ENCODE peak calls at places on chromosomes 13 and 19, in nine cellular contexts. One of them, this sample, is unnamed.
A peak's percentile ranks its signal among the peaks of the same experiment; 100 is the strongest.

GRCh38 chr19:40231057-40231456 is 4.6 kb upstream of the CCNP start:
- DNase-seq in astrocyte of the spinal cord: no peak
- DNase-seq in NCI-H2081: no peak
- DNase-seq in PC-9: no peak
- DNase-seq in stimulated activated CD8-positive, alpha-beta memory T cell treated with anti-CD3 and anti-CD28 coated beads, Interleukin-15, amount 100 ng/mL, for 4 hours: no peak
- DNase-seq in nephron progenitor cell: no peak
- DNase-seq in GM06990: no peak
- DNase-seq in omental fat pad: no peak
- DNase-seq in mucosa of descending colon: no peak
- DNase-seq in this sample: no peak

GRCh38 chr19:38596057-38596981 is 21.4 kb downstream of the MAP4K1 start:
- DNase-seq in astrocyte of the spinal cord: peak; percentile 3
- DNase-seq in NCI-H2081: peak; percentile 57
- DNase-seq in PC-9: peak; percentile 68
- DNase-seq in stimulated activated CD8-positive, alpha-beta memory T cell treated with anti-CD3 and anti-CD28 coated beads, Interleukin-15, amount 100 ng/mL, for 4 hours: no peak
- DNase-seq in nephron progenitor cell: peak; percentile 95
- DNase-seq in GM06990: no peak
- DNase-seq in omental fat pad: no peak
- DNase-seq in mucosa of descending colon: peak; percentile 73
- DNase-seq in this sample: peak; percentile 29

GRCh38 chr13:24473646-24474045 is 38.9 kb downstream of the PARP4 start:
- DNase-seq in astrocyte of the spinal cord: no peak
- DNase-seq in NCI-H2081: no peak
- DNase-seq in PC-9: no peak
- DNase-seq in stimulated activated CD8-positive, alpha-beta memory T cell treated with anti-CD3 and anti-CD28 coated beads, Interleukin-15, amount 100 ng/mL, for 4 hours: no peak
- DNase-seq in nephron progenitor cell: no peak
- DNase-seq in GM06990: no peak
- DNase-seq in omental fat pad: no peak
- DNase-seq in mucosa of descending colon: no peak
- DNase-seq in this sample: no peak

GRCh38 chr19:51064534-51065220 is at the start of gene KLK13:
- DNase-seq in astrocyte of the spinal cord: no peak
- DNase-seq in NCI-H2081: no peak
- DNase-seq in PC-9: no peak
- DNase-seq in stimulated activated CD8-positive, alpha-beta memory T cell treated with anti-CD3 and anti-CD28 coated beads, Interleukin-15, amount 100 ng/mL, for 4 hours: no peak
- DNase-seq in nephron progenitor cell: peak; percentile 49
- DNase-seq in GM06990: no peak
- DNase-seq in omental fat pad: peak; percentile 28
- DNase-seq in mucosa of descending colon: peak; percentile 3
- DNase-seq in this sample: no peak

GRCh38 chr13:101035119-101035620 is 360.6 kb upstream of the TMTC4 start:
- DNase-seq in astrocyte of the spinal cord: no peak
- DNase-seq in NCI-H2081: no peak
- DNase-seq in PC-9: no peak
- DNase-seq in stimulated activated CD8-positive, alpha-beta memory T cell treated with anti-CD3 and anti-CD28 coated beads, Interleukin-15, amount 100 ng/mL, for 4 hours: no peak
- DNase-seq in nephron progenitor cell: no peak
- DNase-seq in GM06990: no peak
- DNase-seq in omental fat pad: no peak
- DNase-seq in mucosa of descending colon: no peak
- DNase-seq in this sample: no peak

GRCh38 chr13:44004881-44005280 is 125.2 kb downstream of the LACC1 start:
- DNase-seq in astrocyte of the spinal cord: peak; percentile 84
- DNase-seq in NCI-H2081: no peak
- DNase-seq in PC-9: no peak
- DNase-seq in stimulated activated CD8-positive, alpha-beta memory T cell treated with anti-CD3 and anti-CD28 coated beads, Interleukin-15, amount 100 ng/mL, for 4 hours: no peak
- DNase-seq in nephron progenitor cell: no peak
- DNase-seq in GM06990: no peak
- DNase-seq in omental fat pad: no peak
- DNase-seq in mucosa of descending colon: no peak
- DNase-seq in this sample: no peak

GRCh38 chr19:30228113-30228725 is 144.0 kb upstream of the ZNF536 start:
- DNase-seq in astrocyte of the spinal cord: no peak
- DNase-seq in NCI-H2081: no peak
- DNase-seq in PC-9: no peak
- DNase-seq in stimulated activated CD8-positive, alpha-beta memory T cell treated with anti-CD3 and anti-CD28 coated beads, Interleukin-15, amount 100 ng/mL, for 4 hours: no peak
- DNase-seq in nephron progenitor cell: peak; percentile 72
- DNase-seq in GM06990: no peak
- DNase-seq in omental fat pad: no peak
- DNase-seq in mucosa of descending colon: peak; percentile 8
- DNase-seq in this sample: no peak

GRCh38 chr13:95480131-95480545 is 72.4 kb upstream of the CLDN10 start:
- DNase-seq in astrocyte of the spinal cord: no peak
- DNase-seq in NCI-H2081: no peak
- DNase-seq in PC-9: no peak
- DNase-seq in stimulated activated CD8-positive, alpha-beta memory T cell treated with anti-CD3 and anti-CD28 coated beads, Interleukin-15, amount 100 ng/mL, for 4 hours: no peak
- DNase-seq in nephron progenitor cell: no peak
- DNase-seq in GM06990: no peak
- DNase-seq in omental fat pad: no peak
- DNase-seq in mucosa of descending colon: no peak
- DNase-seq in this sample: no peak

GRCh38 chr13:76884167-76884566 is 2.0 kb downstream of the KCTD12 start:
- DNase-seq in astrocyte of the spinal cord: peak; percentile 30
- DNase-seq in NCI-H2081: peak; percentile 2
- DNase-seq in PC-9: no peak
- DNase-seq in stimulated activated CD8-positive, alpha-beta memory T cell treated with anti-CD3 and anti-CD28 coated beads, Interleukin-15, amount 100 ng/mL, for 4 hours: no peak
- DNase-seq in nephron progenitor cell: peak; percentile 17
- DNase-seq in GM06990: peak; percentile 32
- DNase-seq in omental fat pad: no peak
- DNase-seq in mucosa of descending colon: peak; percentile 67
- DNase-seq in this sample: no peak

GRCh38 chr19:4337906-4338440 is 654 bp downstream of the STAP2 start:
- DNase-seq in astrocyte of the spinal cord: peak; percentile 24
- DNase-seq in NCI-H2081: no peak
- DNase-seq in PC-9: no peak
- DNase-seq in stimulated activated CD8-positive, alpha-beta memory T cell treated with anti-CD3 and anti-CD28 coated beads, Interleukin-15, amount 100 ng/mL, for 4 hours: no peak
- DNase-seq in nephron progenitor cell: no peak
- DNase-seq in GM06990: no peak
- DNase-seq in omental fat pad: no peak
- DNase-seq in mucosa of descending colon: peak; percentile 53
- DNase-seq in this sample: no peak

GRCh38 chr19:55406869-55407624 is 541 bp downstream of the UBE2S start:
- DNase-seq in astrocyte of the spinal cord: peak; percentile 25
- DNase-seq in NCI-H2081: no peak
- DNase-seq in PC-9: no peak
- DNase-seq in stimulated activated CD8-positive, alpha-beta memory T cell treated with anti-CD3 and anti-CD28 coated beads, Interleukin-15, amount 100 ng/mL, for 4 hours: no peak
- DNase-seq in nephron progenitor cell: no peak
- DNase-seq in GM06990: no peak
- DNase-seq in omental fat pad: no peak
- DNase-seq in mucosa of descending colon: peak; percentile 36
- DNase-seq in this sample: peak; percentile 36

GRCh38 chr13:30998548-30999140 is 66.2 kb downstream of the TEX26 start:
- DNase-seq in astrocyte of the spinal cord: peak; percentile 82
- DNase-seq in NCI-H2081: no peak
- DNase-seq in PC-9: no peak
- DNase-seq in stimulated activated CD8-positive, alpha-beta memory T cell treated with anti-CD3 and anti-CD28 coated beads, Interleukin-15, amount 100 ng/mL, for 4 hours: no peak
- DNase-seq in nephron progenitor cell: no peak
- DNase-seq in GM06990: no peak
- DNase-seq in omental fat pad: no peak
- DNase-seq in mucosa of descending colon: no peak
- DNase-seq in this sample: no peak

GRCh38 chr19:35454663-35455062 is 6.6 kb downstream of the FFAR2 start:
- DNase-seq in astrocyte of the spinal cord: no peak
- DNase-seq in NCI-H2081: no peak
- DNase-seq in PC-9: no peak
- DNase-seq in stimulated activated CD8-positive, alpha-beta memory T cell treated with anti-CD3 and anti-CD28 coated beads, Interleukin-15, amount 100 ng/mL, for 4 hours: no peak
- DNase-seq in nephron progenitor cell: no peak
- DNase-seq in GM06990: no peak
- DNase-seq in omental fat pad: no peak
- DNase-seq in mucosa of descending colon: no peak
- DNase-seq in this sample: no peak

GRCh38 chr19:45423589-45424190 is at the start of gene ERCC1:
- DNase-seq in astrocyte of the spinal cord: peak; percentile 95
- DNase-seq in NCI-H2081: peak; percentile 97
- DNase-seq in PC-9: peak; percentile 97
- DNase-seq in stimulated activated CD8-positive, alpha-beta memory T cell treated with anti-CD3 and anti-CD28 coated beads, Interleukin-15, amount 100 ng/mL, for 4 hours: peak; percentile 38
- DNase-seq in nephron progenitor cell: peak; percentile 99
- DNase-seq in GM06990: peak; percentile 95
- DNase-seq in omental fat pad: peak; percentile 96
- DNase-seq in mucosa of descending colon: peak; percentile 99
- DNase-seq in this sample: peak; percentile 92

GRCh38 chr13:44451109-44451508 is 77.5 kb downstream of the SERP2 start:
- DNase-seq in astrocyte of the spinal cord: no peak
- DNase-seq in NCI-H2081: no peak
- DNase-seq in PC-9: no peak
- DNase-seq in stimulated activated CD8-positive, alpha-beta memory T cell treated with anti-CD3 and anti-CD28 coated beads, Interleukin-15, amount 100 ng/mL, for 4 hours: no peak
- DNase-seq in nephron progenitor cell: no peak
- DNase-seq in GM06990: no peak
- DNase-seq in omental fat pad: no peak
- DNase-seq in mucosa of descending colon: no peak
- DNase-seq in this sample: no peak

GRCh38 chr19:54556194-54556593 is 17.4 kb upstream of the LILRA2 start:
- DNase-seq in astrocyte of the spinal cord: no peak
- DNase-seq in NCI-H2081: no peak
- DNase-seq in PC-9: no peak
- DNase-seq in stimulated activated CD8-positive, alpha-beta memory T cell treated with anti-CD3 and anti-CD28 coated beads, Interleukin-15, amount 100 ng/mL, for 4 hours: no peak
- DNase-seq in nephron progenitor cell: no peak
- DNase-seq in GM06990: no peak
- DNase-seq in omental fat pad: no peak
- DNase-seq in mucosa of descending colon: no peak
- DNase-seq in this sample: no peak

GRCh38 chr13:36038785-36039415 is 92.3 kb downstream of the DCLK1 start:
- DNase-seq in astrocyte of the spinal cord: no peak
- DNase-seq in NCI-H2081: no peak
- DNase-seq in PC-9: no peak
- DNase-seq in stimulated activated CD8-positive, alpha-beta memory T cell treated with anti-CD3 and anti-CD28 coated beads, Interleukin-15, amount 100 ng/mL, for 4 hours: no peak
- DNase-seq in nephron progenitor cell: no peak
- DNase-seq in GM06990: no peak
- DNase-seq in omental fat pad: no peak
- DNase-seq in mucosa of descending colon: no peak
- DNase-seq in this sample: no peak

GRCh38 chr19:33430674-33431277 is 57.3 kb downstream of the CEBPG start:
- DNase-seq in astrocyte of the spinal cord: peak; percentile 62
- DNase-seq in NCI-H2081: peak; percentile 54
- DNase-seq in PC-9: peak; percentile 63
- DNase-seq in stimulated activated CD8-positive, alpha-beta memory T cell treated with anti-CD3 and anti-CD28 coated beads, Interleukin-15, amount 100 ng/mL, for 4 hours: peak; percentile 15
- DNase-seq in nephron progenitor cell: peak; percentile 84
- DNase-seq in GM06990: peak; percentile 51
- DNase-seq in omental fat pad: no peak
- DNase-seq in mucosa of descending colon: peak; percentile 79
- DNase-seq in this sample: peak; percentile 70

GRCh38 chr13:110268061-110268460 is 38.9 kb downstream of the COL4A1 start:
- DNase-seq in astrocyte of the spinal cord: no peak
- DNase-seq in NCI-H2081: no peak
- DNase-seq in PC-9: no peak
- DNase-seq in stimulated activated CD8-positive, alpha-beta memory T cell treated with anti-CD3 and anti-CD28 coated beads, Interleukin-15, amount 100 ng/mL, for 4 hours: no peak
- DNase-seq in nephron progenitor cell: no peak
- DNase-seq in GM06990: no peak
- DNase-seq in omental fat pad: no peak
- DNase-seq in mucosa of descending colon: no peak
- DNase-seq in this sample: no peak

GRCh38 chr13:61192826-61193225 is 222.8 kb downstream of the PCDH20 start:
- DNase-seq in astrocyte of the spinal cord: no peak
- DNase-seq in NCI-H2081: no peak
- DNase-seq in PC-9: no peak
- DNase-seq in stimulated activated CD8-positive, alpha-beta memory T cell treated with anti-CD3 and anti-CD28 coated beads, Interleukin-15, amount 100 ng/mL, for 4 hours: no peak
- DNase-seq in nephron progenitor cell: no peak
- DNase-seq in GM06990: no peak
- DNase-seq in omental fat pad: no peak
- DNase-seq in mucosa of descending colon: peak; percentile 73
- DNase-seq in this sample: no peak

GRCh38 chr19:46426506-46427162 is 2.1 kb downstream of the PNMA8C start:
- DNase-seq in astrocyte of the spinal cord: peak; percentile 73
- DNase-seq in NCI-H2081: peak; percentile 12
- DNase-seq in PC-9: no peak
- DNase-seq in stimulated activated CD8-positive, alpha-beta memory T cell treated with anti-CD3 and anti-CD28 coated beads, Interleukin-15, amount 100 ng/mL, for 4 hours: no peak
- DNase-seq in nephron progenitor cell: peak; percentile 92
- DNase-seq in GM06990: no peak
- DNase-seq in omental fat pad: no peak
- DNase-seq in mucosa of descending colon: peak; percentile 29
- DNase-seq in this sample: no peak

GRCh38 chr13:73385848-73386247 is 327.0 kb downstream of the KLF5 start:
- DNase-seq in astrocyte of the spinal cord: no peak
- DNase-seq in NCI-H2081: no peak
- DNase-seq in PC-9: no peak
- DNase-seq in stimulated activated CD8-positive, alpha-beta memory T cell treated with anti-CD3 and anti-CD28 coated beads, Interleukin-15, amount 100 ng/mL, for 4 hours: no peak
- DNase-seq in nephron progenitor cell: no peak
- DNase-seq in GM06990: no peak
- DNase-seq in omental fat pad: no peak
- DNase-seq in mucosa of descending colon: no peak
- DNase-seq in this sample: no peak

GRCh38 chr19:1512671-1513491 is at the start of gene ADAMTSL5:
- DNase-seq in astrocyte of the spinal cord: no peak
- DNase-seq in NCI-H2081: no peak
- DNase-seq in PC-9: no peak
- DNase-seq in stimulated activated CD8-positive, alpha-beta memory T cell treated with anti-CD3 and anti-CD28 coated beads, Interleukin-15, amount 100 ng/mL, for 4 hours: no peak
- DNase-seq in nephron progenitor cell: peak; percentile 51
- DNase-seq in GM06990: peak; percentile 73
- DNase-seq in omental fat pad: no peak
- DNase-seq in mucosa of descending colon: peak; percentile 78
- DNase-seq in this sample: peak; percentile 78

GRCh38 chr19:46513461-46514236 is 18.0 kb upstream of the PNMA8B start:
- DNase-seq in astrocyte of the spinal cord: peak; percentile 64
- DNase-seq in NCI-H2081: peak; percentile 71
- DNase-seq in PC-9: peak; percentile 51
- DNase-seq in stimulated activated CD8-positive, alpha-beta memory T cell treated with anti-CD3 and anti-CD28 coated beads, Interleukin-15, amount 100 ng/mL, for 4 hours: peak; percentile 45
- DNase-seq in nephron progenitor cell: peak; percentile 97
- DNase-seq in GM06990: peak; percentile 59
- DNase-seq in omental fat pad: peak; percentile 62
- DNase-seq in mucosa of descending colon: peak; percentile 60
- DNase-seq in this sample: peak; percentile 80

GRCh38 chr13:29878101-29878500 is 27.7 kb upstream of the UBL3 start:
- DNase-seq in astrocyte of the spinal cord: no peak
- DNase-seq in NCI-H2081: no peak
- DNase-seq in PC-9: no peak
- DNase-seq in stimulated activated CD8-positive, alpha-beta memory T cell treated with anti-CD3 and anti-CD28 coated beads, Interleukin-15, amount 100 ng/mL, for 4 hours: no peak
- DNase-seq in nephron progenitor cell: no peak
- DNase-seq in GM06990: no peak
- DNase-seq in omental fat pad: no peak
- DNase-seq in mucosa of descending colon: no peak
- DNase-seq in this sample: no peak

GRCh38 chr13:80828759-80829158 is 487.8 kb upstream of the SPRY2 start:
- DNase-seq in astrocyte of the spinal cord: no peak
- DNase-seq in NCI-H2081: no peak
- DNase-seq in PC-9: no peak
- DNase-seq in stimulated activated CD8-positive, alpha-beta memory T cell treated with anti-CD3 and anti-CD28 coated beads, Interleukin-15, amount 100 ng/mL, for 4 hours: no peak
- DNase-seq in nephron progenitor cell: no peak
- DNase-seq in GM06990: no peak
- DNase-seq in omental fat pad: no peak
- DNase-seq in mucosa of descending colon: no peak
- DNase-seq in this sample: no peak

GRCh38 chr13:30113983-30114491 is 193.3 kb downstream of the KATNAL1 start:
- DNase-seq in astrocyte of the spinal cord: no peak
- DNase-seq in NCI-H2081: no peak
- DNase-seq in PC-9: no peak
- DNase-seq in stimulated activated CD8-positive, alpha-beta memory T cell treated with anti-CD3 and anti-CD28 coated beads, Interleukin-15, amount 100 ng/mL, for 4 hours: no peak
- DNase-seq in nephron progenitor cell: peak; percentile 32
- DNase-seq in GM06990: no peak
- DNase-seq in omental fat pad: no peak
- DNase-seq in mucosa of descending colon: peak; percentile 68
- DNase-seq in this sample: no peak

This sample was measured in activated CD4-positive, alpha-beta memory T cell treated with anti-CD3 and anti-CD28 coated beads, Interleukin-2, amount 10 ng/mL, durations not matched to agents 7 days and 5 days.